ENCODE peak calls at places on chromosomes 6 and 20, in ten cellular contexts. One of them, this sample, is unnamed.

GRCh38 chr20:48131581-48131980 is 346.3 kb upstream of the SULF2 start:
- DNase-seq in stimulated activated CD4-positive, alpha-beta T cell treated with anti-CD3 and anti-CD28 coated beads, Interleukin-1b, Interleukin-23, amount 100 ng/mL, for 1 hour: no peak
- DNase-seq in T-helper 2 cell: no peak
- DNase-seq in NCI-H1105: no peak
- DNase-seq in HTR-8/SVneo: peak; percentile 54
- DNase-seq in AG04450: no peak
- DNase-seq in breast epithelium: no peak
- DNase-seq in fibroblast of pulmonary artery: peak; percentile 64
- DNase-seq in myocyte: no peak
- DNase-seq in tibial artery: no peak
- DNase-seq in this sample: no peak

GRCh38 chr6:78911218-78911617 is 43.9 kb downstream of the IRAK1BP1 start:
- DNase-seq in HTR-8/SVneo: no peak
- DNase-seq in stimulated activated CD4-positive, alpha-beta T cell treated with anti-CD3 and anti-CD28 coated beads, Interleukin-1b, Interleukin-23, amount 100 ng/mL, for 1 hour: no peak
- DNase-seq in tibial artery: no peak
- DNase-seq in T-helper 2 cell: no peak
- DNase-seq in myocyte: no peak
- DNase-seq in NCI-H1105: no peak
- DNase-seq in breast epithelium: no peak
- DNase-seq in AG04450: no peak
- DNase-seq in fibroblast of pulmonary artery: no peak
- DNase-seq in this sample: no peak

GRCh38 chr20:57364451-57364850 is 13.4 kb downstream of the RAE1 start:
- DNase-seq in T-helper 2 cell: no peak
- DNase-seq in stimulated activated CD4-positive, alpha-beta T cell treated with anti-CD3 and anti-CD28 coated beads, Interleukin-1b, Interleukin-23, amount 100 ng/mL, for 1 hour: no peak
- DNase-seq in HTR-8/SVneo: no peak
- DNase-seq in tibial artery: no peak
- DNase-seq in fibroblast of pulmonary artery: no peak
- DNase-seq in myocyte: no peak
- DNase-seq in breast epithelium: no peak
- DNase-seq in AG04450: no peak
- DNase-seq in NCI-H1105: no peak
- DNase-seq in this sample: no peak

GRCh38 chr6:107657373-107657754 is 166.7 kb downstream of the SCML4 start:
- DNase-seq in stimulated activated CD4-positive, alpha-beta T cell treated with anti-CD3 and anti-CD28 coated beads, Interleukin-1b, Interleukin-23, amount 100 ng/mL, for 1 hour: no peak
- DNase-seq in tibial artery: no peak
- DNase-seq in fibroblast of pulmonary artery: no peak
- DNase-seq in myocyte: no peak
- DNase-seq in AG04450: no peak
- DNase-seq in T-helper 2 cell: no peak
- DNase-seq in breast epithelium: no peak
- DNase-seq in HTR-8/SVneo: no peak
- DNase-seq in NCI-H1105: no peak
- DNase-seq in this sample: no peak

GRCh38 chr20:36744764-36745191 is 1.1 kb downstream of the NDRG3 start:
- DNase-seq in myocyte: peak; percentile 71
- DNase-seq in HTR-8/SVneo: peak; percentile 79
- DNase-seq in fibroblast of pulmonary artery: peak; percentile 30
- DNase-seq in AG04450: no peak
- DNase-seq in breast epithelium: no peak
- DNase-seq in T-helper 2 cell: no peak
- DNase-seq in tibial artery: peak; percentile 83
- DNase-seq in NCI-H1105: no peak
- DNase-seq in stimulated activated CD4-positive, alpha-beta T cell treated with anti-CD3 and anti-CD28 coated beads, Interleukin-1b, Interleukin-23, amount 100 ng/mL, for 1 hour: no peak
- DNase-seq in this sample: no peak

GRCh38 chr20:45336530-45337366 is 11.5 kb downstream of the SDC4 start:
- DNase-seq in AG04450: peak; percentile 68
- DNase-seq in T-helper 2 cell: no peak
- DNase-seq in stimulated activated CD4-positive, alpha-beta T cell treated with anti-CD3 and anti-CD28 coated beads, Interleukin-1b, Interleukin-23, amount 100 ng/mL, for 1 hour: no peak
- DNase-seq in tibial artery: peak; percentile 88
- DNase-seq in fibroblast of pulmonary artery: peak; percentile 71
- DNase-seq in breast epithelium: peak; percentile 81
- DNase-seq in NCI-H1105: no peak
- DNase-seq in myocyte: peak; percentile 78
- DNase-seq in HTR-8/SVneo: peak; percentile 77
- DNase-seq in this sample: no peak

GRCh38 chr6:84340422-84340821 is 113.0 kb upstream of the CEP162 start:
- DNase-seq in fibroblast of pulmonary artery: no peak
- DNase-seq in tibial artery: no peak
- DNase-seq in T-helper 2 cell: no peak
- DNase-seq in myocyte: no peak
- DNase-seq in AG04450: no peak
- DNase-seq in stimulated activated CD4-positive, alpha-beta T cell treated with anti-CD3 and anti-CD28 coated beads, Interleukin-1b, Interleukin-23, amount 100 ng/mL, for 1 hour: no peak
- DNase-seq in breast epithelium: no peak
- DNase-seq in NCI-H1105: no peak
- DNase-seq in HTR-8/SVneo: no peak
- DNase-seq in this sample: no peak

GRCh38 chr20:59751075-59751711 is 146.9 kb downstream of the PHACTR3 start:
- DNase-seq in tibial artery: peak; percentile 74
- DNase-seq in breast epithelium: peak; percentile 22
- DNase-seq in NCI-H1105: peak; percentile 41
- DNase-seq in HTR-8/SVneo: peak; percentile 93
- DNase-seq in T-helper 2 cell: peak; percentile 37
- DNase-seq in stimulated activated CD4-positive, alpha-beta T cell treated with anti-CD3 and anti-CD28 coated beads, Interleukin-1b, Interleukin-23, amount 100 ng/mL, for 1 hour: no peak
- DNase-seq in myocyte: peak; percentile 19
- DNase-seq in AG04450: no peak
- DNase-seq in fibroblast of pulmonary artery: peak; percentile 29
- DNase-seq in this sample: no peak

GRCh38 chr20:43529051-43529450 is 21.6 kb downstream of the L3MBTL1 start:
- DNase-seq in stimulated activated CD4-positive, alpha-beta T cell treated with anti-CD3 and anti-CD28 coated beads, Interleukin-1b, Interleukin-23, amount 100 ng/mL, for 1 hour: no peak
- DNase-seq in NCI-H1105: no peak
- DNase-seq in fibroblast of pulmonary artery: no peak
- DNase-seq in myocyte: no peak
- DNase-seq in breast epithelium: no peak
- DNase-seq in AG04450: no peak
- DNase-seq in T-helper 2 cell: no peak
- DNase-seq in HTR-8/SVneo: no peak
- DNase-seq in tibial artery: peak; percentile 6
- DNase-seq in this sample: peak; percentile 16

GRCh38 chr6:27761391-27761790 is 150.8 kb downstream of the OR2B2 start:
- DNase-seq in HTR-8/SVneo: no peak
- DNase-seq in fibroblast of pulmonary artery: peak; percentile 62
- DNase-seq in tibial artery: no peak
- DNase-seq in myocyte: no peak
- DNase-seq in AG04450: no peak
- DNase-seq in breast epithelium: no peak
- DNase-seq in NCI-H1105: no peak
- DNase-seq in T-helper 2 cell: no peak
- DNase-seq in stimulated activated CD4-positive, alpha-beta T cell treated with anti-CD3 and anti-CD28 coated beads, Interleukin-1b, Interleukin-23, amount 100 ng/mL, for 1 hour: no peak
- DNase-seq in this sample: no peak

GRCh38 chr20:22762576-22763256 is 178.3 kb upstream of the FOXA2 start:
- DNase-seq in tibial artery: no peak
- DNase-seq in breast epithelium: peak; percentile 52
- DNase-seq in T-helper 2 cell: no peak
- DNase-seq in fibroblast of pulmonary artery: no peak
- DNase-seq in myocyte: peak; percentile 70
- DNase-seq in NCI-H1105: no peak
- DNase-seq in stimulated activated CD4-positive, alpha-beta T cell treated with anti-CD3 and anti-CD28 coated beads, Interleukin-1b, Interleukin-23, amount 100 ng/mL, for 1 hour: no peak
- DNase-seq in AG04450: no peak
- DNase-seq in HTR-8/SVneo: no peak
- DNase-seq in this sample: no peak

GRCh38 chr6:149779644-149779963 is 30.1 kb downstream of the PCMT1 start:
- DNase-seq in fibroblast of pulmonary artery: no peak
- DNase-seq in T-helper 2 cell: no peak
- DNase-seq in HTR-8/SVneo: no peak
- DNase-seq in myocyte: no peak
- DNase-seq in stimulated activated CD4-positive, alpha-beta T cell treated with anti-CD3 and anti-CD28 coated beads, Interleukin-1b, Interleukin-23, amount 100 ng/mL, for 1 hour: no peak
- DNase-seq in AG04450: no peak
- DNase-seq in NCI-H1105: no peak
- DNase-seq in tibial artery: no peak
- DNase-seq in breast epithelium: no peak
- DNase-seq in this sample: no peak

GRCh38 chr6:146286976-146287375 is 256.7 kb upstream of the RAB32 start:
- DNase-seq in myocyte: no peak
- DNase-seq in breast epithelium: no peak
- DNase-seq in T-helper 2 cell: no peak
- DNase-seq in HTR-8/SVneo: no peak
- DNase-seq in fibroblast of pulmonary artery: peak; percentile 60
- DNase-seq in NCI-H1105: no peak
- DNase-seq in AG04450: no peak
- DNase-seq in stimulated activated CD4-positive, alpha-beta T cell treated with anti-CD3 and anti-CD28 coated beads, Interleukin-1b, Interleukin-23, amount 100 ng/mL, for 1 hour: no peak
- DNase-seq in tibial artery: no peak
- DNase-seq in this sample: no peak

GRCh38 chr20:31608256-31608980 is 3.3 kb downstream of the ID1 start:
- DNase-seq in T-helper 2 cell: no peak
- DNase-seq in myocyte: peak; percentile 20
- DNase-seq in breast epithelium: peak; percentile 71
- DNase-seq in NCI-H1105: peak; percentile 98
- DNase-seq in fibroblast of pulmonary artery: peak; percentile 85
- DNase-seq in stimulated activated CD4-positive, alpha-beta T cell treated with anti-CD3 and anti-CD28 coated beads, Interleukin-1b, Interleukin-23, amount 100 ng/mL, for 1 hour: no peak
- DNase-seq in HTR-8/SVneo: peak; percentile 57
- DNase-seq in AG04450: no peak
- DNase-seq in tibial artery: peak; percentile 88
- DNase-seq in this sample: peak; percentile 86

GRCh38 chr20:47785900-47786762 is 850 bp upstream of the SULF2 start:
- DNase-seq in T-helper 2 cell: no peak
- DNase-seq in tibial artery: peak; percentile 85
- DNase-seq in breast epithelium: peak; percentile 54
- DNase-seq in NCI-H1105: peak; percentile 62
- DNase-seq in myocyte: peak; percentile 90
- DNase-seq in stimulated activated CD4-positive, alpha-beta T cell treated with anti-CD3 and anti-CD28 coated beads, Interleukin-1b, Interleukin-23, amount 100 ng/mL, for 1 hour: no peak
- DNase-seq in HTR-8/SVneo: peak; percentile 97
- DNase-seq in fibroblast of pulmonary artery: peak; percentile 87
- DNase-seq in AG04450: no peak
- DNase-seq in this sample: no peak

GRCh38 chr6:27126815-27127537 is 120.5 kb upstream of the PRSS16 start:
- DNase-seq in breast epithelium: peak; percentile 80
- DNase-seq in tibial artery: peak; percentile 93
- DNase-seq in fibroblast of pulmonary artery: peak; percentile 95
- DNase-seq in AG04450: peak; percentile 82
- DNase-seq in T-helper 2 cell: peak; percentile 90
- DNase-seq in HTR-8/SVneo: peak; percentile 71
- DNase-seq in NCI-H1105: peak; percentile 37
- DNase-seq in stimulated activated CD4-positive, alpha-beta T cell treated with anti-CD3 and anti-CD28 coated beads, Interleukin-1b, Interleukin-23, amount 100 ng/mL, for 1 hour: peak; percentile 66
- DNase-seq in myocyte: peak; percentile 95
- DNase-seq in this sample: peak; percentile 92

GRCh38 chr20:35443003-35443402 is 5.0 kb upstream of the GDF5 start:
- DNase-seq in tibial artery: no peak
- DNase-seq in myocyte: peak; percentile 57
- DNase-seq in AG04450: no peak
- DNase-seq in stimulated activated CD4-positive, alpha-beta T cell treated with anti-CD3 and anti-CD28 coated beads, Interleukin-1b, Interleukin-23, amount 100 ng/mL, for 1 hour: no peak
- DNase-seq in HTR-8/SVneo: peak; percentile 75
- DNase-seq in breast epithelium: no peak
- DNase-seq in T-helper 2 cell: no peak
- DNase-seq in fibroblast of pulmonary artery: peak; percentile 58
- DNase-seq in NCI-H1105: no peak
- DNase-seq in this sample: no peak

This sample was measured in suprapubic skin.